ENCODE peak calls at places on chromosomes 13 and 19, in six cellular contexts. D is colonic mucosa, Q is fibroblast of lung, U is upper lobe of left lung, I is esophagus muscularis mucosa, N is AG09309. Y is an unnamed sample.

GRCh38 chr13:77580748-77581147 is 45.2 kb downstream of the SCEL start:
- DNase-seq in D (no peak), Q (no peak), U (no peak), I (no peak), N (no peak), Y (no peak)

GRCh38 chr13:34357435-34358232 is 539.7 kb downstream of the RFC3 start:
- DNase-seq in D (no peak), Q (peak), U (no peak), I (peak), N (peak), Y (peak)

GRCh38 chr13:113211774-113212173 is 2.4 kb downstream of the CUL4A start:
- DNase-seq in D (no peak), Q (no peak), U (no peak), I (no peak), N (no peak), Y (no peak)

GRCh38 chr13:94494021-94494420 is 14.5 kb upstream of the DCT start:
- DNase-seq in D (no peak), Q (no peak), U (no peak), I (no peak), N (no peak), Y (no peak)

GRCh38 chr13:50123515-50123861 is 108.2 kb downstream of the KCNRG start:
- DNase-seq in D (no peak), Q (no peak), U (no peak), I (no peak), N (no peak), Y (no peak)

GRCh38 chr13:30334663-30335386 is 27.5 kb upstream of the KATNAL1 start:
- DNase-seq in D (peak), Q (no peak), U (no peak), I (no peak), N (no peak), Y (no peak)

GRCh38 chr13:98225036-98225940 is 48.2 kb upstream of the RNF113B start:
- DNase-seq in D (no peak), Q (no peak), U (no peak), I (no peak), N (no peak), Y (no peak)

GRCh38 chr13:49869514-49869913 is 66.6 kb downstream of the SPRYD7 start:
- DNase-seq in D (no peak), Q (peak), U (no peak), I (no peak), N (no peak), Y (no peak)

GRCh38 chr13:19713186-19713965 is 69.4 kb downstream of the PSPC1 start:
- DNase-seq in D (no peak), Q (peak), U (no peak), I (no peak), N (peak), Y (peak)

GRCh38 chr19:45632468-45633196 is 6.6 kb downstream of the EML2 start:
- DNase-seq in D (peak), Q (peak), U (peak), I (no peak), N (peak), Y (peak)

GRCh38 chr13:89857502-89857901 is 1490.0 kb upstream of the MIR17HG start:
- DNase-seq in D (no peak), Q (no peak), U (no peak), I (no peak), N (no peak), Y (no peak)

GRCh38 chr19:11165486-11166030 is 10.0 kb upstream of the SPC24 start:
- DNase-seq in D (no peak), Q (no peak), U (no peak), I (no peak), N (no peak), Y (no peak)

GRCh38 chr19:15445807-15446376 is 3.9 kb downstream of the WIZ start:
- DNase-seq in D (no peak), Q (no peak), U (no peak), I (no peak), N (no peak), Y (no peak)

GRCh38 chr13:41742917-41743552 is 217.9 kb downstream of the VWA8 start:
- DNase-seq in D (no peak), Q (peak), U (no peak), I (no peak), N (no peak), Y (no peak)

GRCh38 chr13:43348397-43348796 is 325.0 kb downstream of the DNAJC15 start:
- DNase-seq in D (no peak), Q (peak), U (no peak), I (no peak), N (no peak), Y (no peak)
- H3K4me3 ChIP-seq in D (no peak), Q (no peak), U (no peak), I (no peak), N (no peak), Y (no peak)

GRCh38 chr19:18287836-18288772 is 6.7 kb upstream of the JUND start:
- DNase-seq in D (no peak), Q (peak), U (no peak), I (no peak), N (no peak), Y (no peak)
- TF ChIP-seq CTCF in D (no peak), Q (no peak), U (no peak), I (no peak), N (no peak), Y (no peak)

GRCh38 chr13:110912651-110913051 is 2.2 kb downstream of the ANKRD10 start:
- DNase-seq in D (no peak), Q (peak), U (no peak), I (no peak), N (no peak), Y (no peak)

GRCh38 chr13:110913322-110913721 is 1.5 kb downstream of the ANKRD10 start:
- DNase-seq in D (peak), Q (peak), U (peak), I (no peak), N (no peak), Y (no peak)

GRCh38 chr13:110913911-110914292 is 967 bp downstream of the ANKRD10 start:
- DNase-seq in D (no peak), Q (no peak), U (no peak), I (no peak), N (no peak), Y (no peak)

GRCh38 chr13:110910013-110910890 is 4.6 kb downstream of the ANKRD10 start:
- DNase-seq in D (peak), Q (no peak), U (no peak), I (no peak), N (no peak), Y (no peak)

DNA sequence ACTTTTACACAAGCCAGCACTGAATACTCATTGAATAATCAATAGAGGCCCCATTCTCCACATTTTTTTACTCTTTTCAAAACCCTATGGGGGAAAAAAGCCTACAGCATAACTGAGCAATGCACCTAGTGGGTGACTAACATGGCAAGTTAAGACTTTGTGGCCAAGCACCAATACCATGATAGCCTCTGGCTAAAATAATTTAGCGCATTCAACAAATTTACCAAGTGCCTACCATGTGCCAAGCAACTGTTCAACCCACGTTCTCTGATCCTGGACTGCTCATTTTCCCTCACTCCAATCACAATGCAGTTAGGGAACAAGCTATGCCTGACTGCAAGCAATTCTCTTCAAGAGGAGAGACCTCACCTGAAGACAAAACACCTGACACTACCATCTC is 3.0 kb downstream of the ANKRD10 start:
- DNase-seq in D (no peak), Q (peak), U (no peak), I (no peak), N (no peak), Y (no peak)
- H3K4me3 ChIP-seq in D (no peak), Q (peak), U (no peak), I (no peak), N (no peak), Y (peak)

GRCh38 chr19:18860725-18861124 is 29.0 kb downstream of the UPF1 start:
- DNase-seq in D (peak), Q (no peak), U (no peak), I (no peak), N (no peak), Y (no peak)
- TF ChIP-seq CTCF in D (no peak), Q (no peak), U (no peak), I (no peak), N (no peak), Y (no peak)

GRCh38 chr19:55443824-55444719 is 972 bp upstream of the SHISA7 start:
- DNase-seq in D (no peak), Q (no peak), U (no peak), I (no peak), N (no peak), Y (no peak)
- H3K4me3 ChIP-seq in D (no peak), Q (no peak), U (no peak), I (no peak), N (no peak), Y (no peak)

DNA sequence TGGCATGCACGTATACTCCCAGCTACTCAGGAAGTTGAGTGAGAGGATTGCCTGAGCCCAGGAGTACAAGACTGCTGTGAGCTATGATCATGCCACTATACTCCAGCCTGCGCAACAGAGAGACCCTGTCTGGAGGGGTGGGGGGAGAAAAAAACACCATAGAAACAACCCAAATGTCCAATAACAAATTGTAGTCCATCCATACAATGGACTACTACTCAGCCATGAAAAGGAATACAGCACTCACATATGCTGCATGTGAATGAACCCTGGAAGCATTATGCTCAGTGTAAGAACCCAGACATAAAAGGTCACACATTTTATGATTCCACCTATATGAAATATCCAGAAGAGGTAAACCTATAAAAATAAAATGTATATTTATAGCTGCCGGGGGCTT is 42.3 kb downstream of the CD320 start:
- DNase-seq in D (no peak), Q (no peak), U (no peak), I (no peak), N (no peak), Y (no peak)
- TF ChIP-seq CTCF in D (no peak), Q (no peak), U (no peak), I (no peak), N (no peak), Y (no peak)

GRCh38 chr19:42090687-42091086 is 14.7 kb downstream of the ZNF574 start:
- DNase-seq in D (no peak), Q (no peak), U (no peak), I (no peak), N (no peak), Y (no peak)

GRCh38 chr19:42086770-42087550 is 11.0 kb downstream of the ZNF574 start:
- DNase-seq in D (no peak), Q (peak), U (no peak), I (no peak), N (no peak), Y (no peak)

GRCh38 chr19:42089772-42090171 is 13.8 kb downstream of the ZNF574 start:
- DNase-seq in D (no peak), Q (no peak), U (no peak), I (no peak), N (no peak), Y (no peak)

GRCh38 chr19:42089191-42089750 is 13.3 kb downstream of the ZNF574 start:
- DNase-seq in D (no peak), Q (no peak), U (no peak), I (no peak), N (no peak), Y (no peak)

GRCh38 chr19:42088471-42089190 is 12.7 kb downstream of the ZNF574 start:
- DNase-seq in D (no peak), Q (peak), U (no peak), I (no peak), N (no peak), Y (peak)
- H3K4me3 ChIP-seq in D (no peak), Q (no peak), U (no peak), I (peak), N (peak), Y (peak)

GRCh38 chr19:17735410-17735809 is 15.9 kb upstream of the FCHO1 start:
- DNase-seq in D (no peak), Q (no peak), U (no peak), I (no peak), N (no peak), Y (no peak)
- TF ChIP-seq CTCF in D (no peak), Q (no peak), U (no peak), I (no peak), N (no peak), Y (no peak)

GRCh38 chr19:18521692-18522123 is at the start of gene ELL:
- DNase-seq in D (no peak), Q (no peak), U (no peak), I (no peak), N (no peak), Y (no peak)

GRCh38 chr19:18520848-18521691 is 800 bp downstream of the ELL start:
- DNase-seq in D (peak), Q (no peak), U (peak), I (no peak), N (no peak), Y (no peak)

GRCh38 chr19:18518639-18519038 is 3.2 kb downstream of the ELL start:
- DNase-seq in D (no peak), Q (no peak), U (no peak), I (no peak), N (no peak), Y (no peak)

GRCh38 chr19:18522124-18522861 is 423 bp upstream of the ELL start:
- DNase-seq in D (peak), Q (peak), U (peak), I (peak), N (peak), Y (peak)

DNA sequence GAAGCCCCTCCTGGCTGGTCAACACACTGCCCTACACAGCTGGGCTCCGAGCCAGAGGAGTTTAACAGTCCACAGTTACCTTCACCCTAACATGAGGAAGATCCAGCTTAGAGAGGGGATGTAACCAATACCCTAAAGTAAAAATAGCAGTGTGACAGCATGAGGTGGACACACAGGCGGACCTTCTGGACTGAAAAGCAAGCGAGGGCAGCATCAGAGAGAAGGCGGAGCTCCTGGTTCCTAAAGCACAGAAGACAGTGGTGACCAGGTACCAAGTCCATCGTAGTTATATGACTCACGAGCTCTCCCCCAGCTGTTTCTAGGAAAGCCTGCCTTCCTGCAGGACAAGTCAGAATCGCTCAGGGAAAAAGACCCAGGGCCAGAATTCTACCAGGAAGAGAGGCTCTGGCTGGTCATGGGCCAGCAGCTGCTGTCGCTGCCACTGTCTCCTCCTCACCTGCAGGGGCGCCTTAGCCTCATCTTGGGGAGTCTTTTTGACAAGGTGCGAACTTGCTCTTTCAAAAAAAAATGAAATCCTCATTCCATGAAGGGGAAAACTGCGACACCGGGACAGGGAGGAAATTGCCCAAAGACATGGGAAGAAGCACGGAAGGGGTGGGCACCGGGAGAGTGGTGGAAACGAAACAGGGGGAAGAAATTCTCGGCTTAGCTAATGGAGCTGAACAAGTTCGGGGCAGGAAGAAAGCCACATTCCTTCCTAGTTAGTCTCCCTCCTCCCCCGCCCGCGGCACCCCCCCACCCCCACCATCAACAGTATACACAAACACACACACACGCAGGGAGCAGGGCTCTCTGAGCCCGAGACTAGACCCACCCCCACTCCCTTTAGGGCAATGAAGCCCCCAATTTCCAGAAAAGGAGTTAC is 1.7 kb downstream of the ELL start:
- DNase-seq in D (peak), Q (peak), U (peak), I (no peak), N (no peak), Y (peak)
- H3K4me3 ChIP-seq in D (peak), Q (peak), U (peak), I (peak), N (peak), Y (peak)

GRCh38 chr19:13757805-13758772 is 6.2 kb upstream of the MRI1 start:
- DNase-seq in D (no peak), Q (no peak), U (no peak), I (no peak), N (no peak), Y (no peak)
- TF ChIP-seq CTCF in D (no peak), Q (no peak), U (no peak), I (no peak), N (no peak), Y (no peak)

Y was measured in AG04450.